ENCODE peak calls at places on chromosomes 7 and 10, in nine cellular contexts. Q is testis, S is esophagus squamous epithelium, Z is cardiac muscle cell, E is caudate nucleus, G is A549, F is mammary epithelial cell, A is aorta, D is coronary artery. H is an unnamed sample.

GRCh38 chr10:21797984-21798765 is 205.4 kb downstream of the DNAJC1 start:
- DNase-seq in Z (no peak), D (no peak), E (no peak), G (no peak), A (no peak), Q (no peak), F (no peak), S (no peak), H (no peak)

GRCh38 chr7:133081119-133081604 is 728 bp downstream of the CHCHD3 start:
- DNase-seq in Z (no peak), Q (peak), G (no peak), E (no peak), S (no peak), F (peak), A (no peak), D (no peak), H (no peak)

GRCh38 chr10:92574545-92575377 is 868 bp upstream of the IDE start:
- DNase-seq in E (no peak), F (peak), Z (no peak), Q (no peak), G (no peak), S (no peak), D (no peak), A (no peak), H (no peak)

GRCh38 chr7:156617215-156617614 is 23.4 kb upstream of the RNF32 start:
- DNase-seq in D (no peak), Z (no peak), Q (no peak), S (no peak), G (no peak), E (no peak), A (no peak), F (no peak), H (no peak)

GRCh38 chr10:114401195-114401741 is 3.0 kb downstream of the AFAP1L2 start:
- DNase-seq in S (no peak), F (no peak), Z (peak), E (no peak), D (peak), Q (peak), G (no peak), A (peak), H (no peak)

GRCh38 chr7:102044984-102045673 is 227.7 kb downstream of the CUX1 start:
- DNase-seq in D (no peak), A (peak), Q (peak), E (peak), Z (peak), F (no peak), G (no peak), S (no peak), H (no peak)

GRCh38 chr10:546971-547590 is 142.4 kb downstream of the DIP2C start:
- DNase-seq in A (no peak), F (peak), G (no peak), D (peak), Q (no peak), S (no peak), Z (peak), E (no peak), H (no peak)

GRCh38 chr10:44294726-44295412 is 90.0 kb downstream of the CXCL12 start:
- DNase-seq in Q (no peak), D (no peak), F (no peak), Z (no peak), E (no peak), A (no peak), G (no peak), S (no peak), H (no peak)

GRCh38 chr10:83544049-83544448 is 595.3 kb upstream of the GHITM start:
- DNase-seq in G (no peak), S (no peak), D (no peak), A (no peak), Q (no peak), E (no peak), F (no peak), Z (no peak), H (no peak)
- H3K27ac ChIP-seq in G (no peak), S (no peak), D (no peak), A (no peak), Q (no peak), E (no peak), F (no peak), Z (no peak), H (no peak)

GRCh38 chr10:3480281-3480999 is 304.6 kb downstream of the KLF6 start:
- DNase-seq in F (no peak), E (no peak), Z (no peak), S (no peak), Q (no peak), A (no peak), G (no peak), D (no peak), H (no peak)

GRCh38 chr10:3484306-3485187 is 300.5 kb downstream of the KLF6 start:
- DNase-seq in D (no peak), Z (peak), F (no peak), A (no peak), S (no peak), G (no peak), Q (no peak), E (no peak), H (no peak)

GRCh38 chr10:3481496-3481895 is 303.5 kb downstream of the KLF6 start:
- DNase-seq in S (no peak), Q (no peak), A (no peak), F (no peak), G (no peak), D (no peak), Z (no peak), E (no peak), H (no peak)

GRCh38 chr10:3481000-3481335 is 304.0 kb downstream of the KLF6 start:
- DNase-seq in D (no peak), F (no peak), Z (no peak), E (no peak), G (no peak), S (no peak), A (no peak), Q (no peak), H (no peak)

DNA sequence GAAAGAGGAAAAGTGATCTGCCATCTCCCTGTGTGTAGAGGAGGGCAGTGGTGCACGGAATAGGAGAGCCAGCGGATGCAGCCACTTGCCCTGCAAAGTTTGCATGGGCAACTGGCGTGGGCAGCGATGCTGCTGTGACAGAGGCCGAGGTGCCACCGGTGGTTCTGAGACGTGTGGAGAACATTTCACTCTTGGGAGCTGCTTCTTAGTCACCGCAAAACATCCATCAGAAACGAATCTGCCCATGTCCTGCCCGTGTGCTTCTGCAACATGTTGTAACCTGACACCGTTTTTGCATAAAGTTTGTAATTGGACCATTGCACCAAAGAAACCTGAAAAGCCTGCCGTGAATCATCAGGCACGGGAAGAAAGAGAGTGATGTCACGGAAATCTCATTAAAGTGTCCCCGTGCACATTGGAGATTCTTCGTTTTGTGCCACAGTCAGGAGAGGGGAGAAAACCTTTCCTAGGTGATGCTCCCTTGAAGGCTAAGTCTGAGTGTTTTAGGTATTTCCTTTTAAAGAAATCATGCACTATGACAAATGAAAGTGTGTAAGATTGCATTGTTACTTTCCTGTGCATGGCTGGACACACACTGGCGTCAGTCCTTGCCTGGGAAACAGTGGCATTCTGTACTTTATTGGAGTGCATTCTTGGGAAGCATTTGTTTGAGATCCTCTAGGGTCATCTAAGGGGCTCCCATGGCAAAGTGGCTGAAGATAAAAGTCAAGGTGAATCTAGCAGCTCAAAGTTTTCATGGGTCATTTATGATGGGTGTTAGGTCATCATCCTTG is 302.6 kb downstream of the KLF6 start:
- DNase-seq in S (no peak), E (no peak), G (peak), Q (peak), A (peak), F (peak), Z (peak), D (peak), H (no peak)
- H3K27ac ChIP-seq in S (peak), E (no peak), G (peak), Q (no peak), A (peak), F (peak), Z (peak), D (peak), H (no peak)

DNA sequence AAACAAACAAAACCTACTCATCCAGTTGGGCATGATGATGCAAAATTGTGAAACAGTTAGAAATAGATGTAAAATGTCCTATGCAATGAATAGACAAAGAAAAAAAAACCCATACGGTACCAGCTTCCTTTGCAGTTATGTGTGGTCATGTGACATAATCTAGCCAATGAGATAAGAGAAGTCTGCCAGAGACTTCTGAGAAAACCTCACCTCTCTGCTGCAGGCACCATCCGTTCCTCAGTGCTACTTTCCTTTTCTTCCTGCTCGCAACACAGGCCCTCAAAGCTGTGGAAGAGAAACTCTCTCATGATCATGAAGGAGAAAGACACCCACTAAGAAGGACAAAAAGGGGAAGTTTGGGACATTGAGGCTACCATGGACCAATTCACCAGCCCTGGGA is 76.8 kb upstream of the CARD11 start:
- DNase-seq in D (no peak), S (no peak), F (no peak), A (no peak), E (no peak), Z (no peak), G (no peak), Q (no peak), H (no peak)
- H3K27ac ChIP-seq in D (no peak), S (no peak), F (no peak), A (no peak), E (no peak), Z (no peak), G (no peak), Q (no peak), H (no peak)

DNA sequence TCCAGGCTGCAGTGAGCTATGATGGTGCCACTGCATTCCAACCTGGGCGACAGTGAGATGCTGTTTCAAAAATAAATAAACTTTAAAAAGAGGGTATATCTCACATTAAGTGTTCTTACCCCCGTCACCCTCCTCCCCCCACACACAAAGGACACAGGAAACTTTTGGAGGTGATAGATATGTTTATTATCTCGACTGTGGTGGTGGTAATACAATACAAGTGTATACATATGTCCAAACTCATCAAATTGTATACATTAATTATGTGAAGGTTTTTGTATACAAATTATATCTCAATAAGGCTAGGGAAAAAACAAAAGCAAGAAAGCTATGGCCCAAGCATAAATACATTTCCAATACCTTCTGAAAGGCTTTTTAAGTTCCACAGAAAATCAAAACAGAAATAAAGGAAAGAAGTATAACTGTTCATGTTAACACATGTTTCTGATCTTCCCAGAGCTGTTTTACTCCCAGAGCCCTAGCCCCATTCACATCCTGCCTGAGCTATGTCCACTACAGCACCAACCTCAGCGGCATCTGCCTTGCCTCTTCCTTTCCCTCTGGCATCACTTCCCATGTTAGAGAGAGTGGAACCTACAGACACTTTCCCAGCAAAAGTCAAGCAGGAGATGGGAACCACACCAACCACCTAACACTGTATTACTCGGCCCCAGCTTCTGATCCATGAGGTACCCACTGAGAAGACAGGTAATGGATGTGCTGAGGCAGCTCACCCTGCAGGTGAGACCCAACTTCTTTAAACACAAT is 48.1 kb downstream of the SGMS1 start:
- DNase-seq in Z (no peak), D (no peak), G (no peak), E (no peak), F (no peak), S (no peak), Q (no peak), A (no peak), H (no peak)
- H3K27ac ChIP-seq in Z (no peak), D (no peak), G (no peak), E (peak), F (no peak), S (no peak), Q (no peak), A (no peak), H (peak)

GRCh38 chr10:103768345-103768744 is 87.0 kb downstream of the SH3PXD2A start:
- DNase-seq in Q (no peak), A (no peak), D (no peak), E (no peak), F (no peak), S (no peak), G (no peak), Z (no peak), H (no peak)

GRCh38 chr10:103765168-103765567 is 90.2 kb downstream of the SH3PXD2A start:
- DNase-seq in S (no peak), Z (no peak), E (no peak), F (peak), A (no peak), Q (no peak), D (no peak), G (no peak), H (no peak)

GRCh38 chr10:103767756-103768155 is 87.6 kb downstream of the SH3PXD2A start:
- DNase-seq in D (no peak), Z (no peak), S (no peak), Q (no peak), E (no peak), A (no peak), G (no peak), F (no peak), H (no peak)

GRCh38 chr10:103765981-103766380 is 89.4 kb downstream of the SH3PXD2A start:
- DNase-seq in Z (no peak), E (no peak), D (no peak), F (peak), S (no peak), G (no peak), A (no peak), Q (no peak), H (no peak)

DNA sequence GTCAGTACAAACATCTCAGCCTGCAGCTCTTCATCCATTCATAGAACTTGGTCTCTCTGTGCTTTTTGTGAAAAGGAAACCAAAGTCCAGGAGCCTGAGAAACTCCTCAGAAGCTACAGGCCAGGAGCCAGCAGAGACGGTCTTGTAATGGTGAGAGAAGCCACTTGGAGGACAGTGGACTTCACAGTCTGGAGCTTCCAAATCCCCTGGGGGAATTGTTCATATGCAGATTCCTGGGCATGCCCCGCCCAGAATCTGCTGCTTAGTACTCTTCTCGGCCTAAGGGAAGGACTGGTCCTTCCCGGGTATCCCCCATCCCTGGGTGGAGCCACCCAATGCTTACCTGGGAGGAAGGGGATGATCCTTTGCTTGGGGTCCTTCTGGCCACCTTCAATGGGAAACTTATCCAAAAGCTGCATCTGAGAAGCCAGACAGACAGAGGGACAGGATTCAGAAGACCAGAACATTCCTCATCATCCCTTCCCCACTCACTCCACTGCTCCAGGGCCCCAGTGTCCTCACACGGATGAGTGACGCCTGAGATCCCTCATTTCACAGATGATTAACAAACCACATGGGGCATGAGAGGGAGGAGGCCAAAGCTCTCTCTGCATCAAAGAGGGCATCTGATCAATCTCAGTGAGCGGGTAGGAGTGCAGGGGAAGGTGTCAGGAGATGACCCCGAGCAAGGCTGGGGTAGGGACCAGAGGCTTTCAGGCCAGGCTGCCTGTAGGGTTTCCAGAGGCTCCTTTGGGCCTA is 88.4 kb downstream of the SH3PXD2A start:
- DNase-seq in A (no peak), Q (no peak), D (no peak), E (no peak), Z (no peak), G (no peak), S (no peak), F (no peak), H (no peak)
- H3K27ac ChIP-seq in A (no peak), Q (no peak), D (no peak), E (no peak), Z (no peak), G (peak), S (peak), F (no peak), H (no peak)

GRCh38 chr7:100023526-100023925 is 8.1 kb downstream of the ZKSCAN1 start:
- DNase-seq in D (no peak), E (no peak), S (no peak), Z (no peak), Q (no peak), F (no peak), G (no peak), A (no peak), H (no peak)

GRCh38 chr7:100022621-100023020 is 7.2 kb downstream of the ZKSCAN1 start:
- DNase-seq in E (no peak), D (no peak), Q (no peak), S (no peak), A (no peak), F (peak), Z (no peak), G (peak), H (no peak)

GRCh38 chr7:100021297-100021696 is 5.9 kb downstream of the ZKSCAN1 start:
- DNase-seq in A (no peak), D (no peak), Z (no peak), S (no peak), E (no peak), G (no peak), Q (no peak), F (peak), H (no peak)

GRCh38 chr7:100027197-100027596 is 11.8 kb downstream of the ZKSCAN1 start:
- DNase-seq in E (no peak), Z (no peak), A (no peak), S (no peak), F (no peak), Q (no peak), G (no peak), D (no peak), H (no peak)

GRCh38 chr7:100024020-100024619 is 8.7 kb downstream of the ZKSCAN1 start:
- DNase-seq in D (no peak), E (no peak), G (no peak), F (no peak), Z (no peak), S (no peak), A (no peak), Q (no peak), H (no peak)
- H3K27ac ChIP-seq in D (no peak), E (no peak), G (no peak), F (no peak), Z (no peak), S (peak), A (no peak), Q (no peak), H (no peak)

GRCh38 chr7:38977658-38978057 is at the start of gene POU6F2:
- DNase-seq in D (no peak), Z (no peak), F (no peak), S (no peak), Q (no peak), G (no peak), A (no peak), E (no peak), H (no peak)
- H3K27ac ChIP-seq in D (no peak), Z (no peak), F (no peak), S (no peak), Q (no peak), G (no peak), A (no peak), E (no peak), H (no peak)

DNA sequence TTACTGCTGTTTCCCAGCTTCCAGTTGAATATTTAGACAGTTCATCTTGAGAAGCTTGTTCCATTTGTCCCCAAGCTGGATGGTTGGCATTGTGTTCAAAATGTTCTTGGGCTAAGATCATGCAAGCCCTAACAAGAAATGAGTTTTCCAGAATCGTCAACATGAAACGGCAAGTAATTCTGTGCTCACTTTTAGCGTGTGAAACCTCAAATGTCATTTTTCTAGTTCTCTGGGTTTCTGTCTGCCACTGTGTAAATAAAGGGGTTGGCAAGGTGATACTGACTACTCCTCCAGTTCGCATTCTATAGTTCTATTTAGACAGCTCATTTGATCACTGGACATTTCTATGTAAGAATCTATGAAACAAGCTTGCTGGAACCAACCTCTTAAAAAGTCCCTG is 194.0 kb downstream of the AHR start:
- DNase-seq in A (no peak), D (no peak), F (peak), Z (no peak), E (no peak), Q (no peak), S (no peak), G (no peak), H (no peak)
- H3K27ac ChIP-seq in A (no peak), D (no peak), F (peak), Z (no peak), E (no peak), Q (no peak), S (peak), G (no peak), H (no peak)

DNA sequence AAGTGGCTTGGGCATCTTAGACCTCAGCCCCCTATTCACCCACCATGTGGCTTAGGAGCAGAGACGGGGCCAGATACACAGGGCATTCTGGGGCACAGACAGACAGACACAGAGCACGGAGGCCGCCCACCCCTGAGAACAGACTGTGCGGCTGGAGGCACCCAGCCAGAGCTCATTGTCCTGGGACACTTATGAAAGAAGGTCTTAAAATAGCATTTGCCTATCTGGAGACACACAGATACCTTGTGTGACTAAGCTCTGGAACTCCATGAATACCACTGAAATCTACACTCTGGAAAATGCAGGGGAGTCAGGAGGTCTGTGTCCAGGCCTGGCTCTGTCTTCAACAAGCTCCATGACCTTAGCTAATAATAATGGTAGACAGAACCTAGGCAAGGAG is 41.4 kb upstream of the ADO start:
- DNase-seq in F (no peak), E (no peak), D (no peak), A (no peak), G (no peak), Q (peak), S (no peak), Z (peak), H (no peak)
- H3K27ac ChIP-seq in F (no peak), E (no peak), D (no peak), A (no peak), G (no peak), Q (no peak), S (no peak), Z (peak), H (no peak)

DNA sequence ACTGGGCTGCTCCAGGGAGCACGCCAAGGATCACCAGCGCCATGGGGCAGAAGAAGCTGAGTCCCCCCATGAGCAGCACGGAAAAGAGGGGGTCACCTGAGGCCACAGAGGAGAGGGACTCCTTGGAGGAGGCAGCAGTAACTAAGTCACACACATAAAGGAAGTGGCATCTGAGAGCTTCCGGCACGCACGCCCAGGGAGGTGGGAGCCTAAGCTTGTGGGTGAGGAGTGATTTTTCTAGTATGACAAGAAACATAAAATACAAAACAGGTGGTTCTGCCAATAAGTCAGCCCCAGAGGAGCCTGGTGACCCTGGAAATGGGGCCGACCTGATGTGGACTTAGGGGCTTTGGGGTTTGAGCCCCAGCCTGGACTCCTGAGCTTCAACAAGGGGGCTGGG is 60.8 kb downstream of the CARD11 start:
- DNase-seq in E (no peak), Q (no peak), D (no peak), Z (no peak), F (no peak), S (no peak), A (peak), G (no peak), H (no peak)
- H3K27ac ChIP-seq in E (no peak), Q (no peak), D (no peak), Z (no peak), F (no peak), S (no peak), A (no peak), G (no peak), H (no peak)

H was measured in substantia nigra.